ENCODE peak calls at places on chromosomes 7 and 10, in ten cellular contexts. S is fibroblast of lung, K is bronchial epithelial cell, M is cardiac muscle cell, Q is AG10803, A is mucosa of descending colon, H is HCT116, F is GM12865, O is aorta, I is tibial nerve. C is an unnamed sample.

GRCh38 chr10:24382596-24382978 is 173.6 kb downstream of the KIAA1217 start:
- DNase-seq in S (peak), K (no peak), M (no peak), Q (no peak), A (no peak), H (no peak), F (peak), O (no peak), I (no peak), C (no peak)

GRCh38 chr7:22853674-22854157 is 31.1 kb upstream of the TOMM7 start:
- DNase-seq in S (no peak), K (no peak), M (peak), Q (peak), A (no peak), H (peak), F (peak), O (peak), I (peak), C (peak)

GRCh38 chr10:7397049-7397448 is 13.8 kb downstream of the SFMBT2 start:
- DNase-seq in S (peak), K (no peak), M (no peak), Q (no peak), A (no peak), H (no peak), F (no peak), O (no peak), I (no peak), C (peak)

GRCh38 chr7:51298912-51299311 is 17.7 kb downstream of the COBL start:
- DNase-seq in S (no peak), K (no peak), M (no peak), Q (no peak), A (no peak), H (no peak), F (no peak), O (no peak), I (no peak), C (no peak)

GRCh38 chr10:4194231-4194630 is 409.2 kb upstream of the KLF6 start:
- DNase-seq in S (peak), K (peak), M (no peak), Q (no peak), A (no peak), H (no peak), F (no peak), O (no peak), I (no peak), C (no peak)

GRCh38 chr10:113735913-113736312 is 15.6 kb upstream of the PLEKHS1 start:
- DNase-seq in S (peak), K (peak), M (no peak), Q (no peak), A (no peak), H (no peak), F (peak), O (no peak), I (no peak), C (peak)

GRCh38 chr7:101911800-101912705 is 94.6 kb downstream of the CUX1 start:
- DNase-seq in S (no peak), K (no peak), M (no peak), Q (peak), A (no peak), H (no peak), F (no peak), O (peak), I (peak), C (peak)

GRCh38 chr10:69906425-69906824 is 104.7 kb downstream of the COL13A1 start:
- DNase-seq in S (no peak), K (no peak), M (no peak), Q (no peak), A (no peak), H (no peak), F (peak), O (no peak), I (no peak), C (no peak)

GRCh38 chr7:132203021-132203420 is 373.2 kb downstream of the PLXNA4 start:
- DNase-seq in S (no peak), K (no peak), M (no peak), Q (no peak), A (no peak), H (no peak), F (no peak), O (no peak), I (no peak), C (no peak)

GRCh38 chr7:54037873-54038272 is 504.3 kb upstream of the VSTM2A start:
- DNase-seq in S (no peak), K (no peak), M (no peak), Q (no peak), A (no peak), H (no peak), F (no peak), O (no peak), I (no peak), C (no peak)

GRCh38 chr7:56287429-56288138 is 171.4 kb upstream of the NUPR2 start:
- DNase-seq in S (no peak), K (peak), M (no peak), Q (no peak), A (peak), H (no peak), F (no peak), O (peak), I (no peak), C (no peak)

GRCh38 chr7:64758151-64758550 is 36.1 kb upstream of the ZNF138 start:
- DNase-seq in S (no peak), K (peak), M (no peak), Q (no peak), A (no peak), H (no peak), F (no peak), O (no peak), I (no peak), C (no peak)

DNA sequence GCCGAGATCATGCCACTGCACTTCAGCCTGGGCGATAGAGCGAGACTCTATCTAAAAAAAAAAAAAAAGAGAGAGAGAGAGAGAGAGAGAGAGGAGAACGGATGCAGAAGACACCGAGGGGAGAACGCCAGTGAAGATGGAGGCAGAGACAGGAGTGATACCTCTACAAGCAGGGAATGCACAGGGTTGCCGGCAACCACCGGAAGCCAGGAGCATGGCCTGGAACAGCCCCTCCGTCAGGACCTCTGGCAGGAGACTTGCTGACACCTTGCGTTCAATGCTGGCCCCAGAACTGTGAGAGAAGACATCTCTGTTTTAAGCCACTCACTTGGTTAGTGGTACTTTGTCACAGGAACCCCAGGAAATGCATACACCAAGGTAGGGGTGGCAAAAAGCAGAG is 38.1 kb upstream of the DUSP5 start:
- DNase-seq in S (no peak), K (no peak), M (no peak), Q (no peak), A (no peak), H (no peak), F (no peak), O (no peak), I (no peak), C (no peak)
- H3K4me3 ChIP-seq in S (no peak), K (no peak), M (no peak), Q (no peak), A (no peak), H (no peak), F (no peak), O (no peak), I (no peak), C (no peak)

GRCh38 chr7:45650404-45651055 is 76.4 kb downstream of the ADCY1 start:
- DNase-seq in S (no peak), K (no peak), M (no peak), Q (no peak), A (no peak), H (no peak), F (no peak), O (no peak), I (no peak), C (no peak)
- H3K4me3 ChIP-seq in S (no peak), K (no peak), M (no peak), Q (no peak), A (no peak), H (no peak), F (no peak), O (no peak), I (no peak), C (no peak)

GRCh38 chr7:1427064-1427657 is 32.1 kb downstream of the MICALL2 start:
- DNase-seq in S (no peak), K (no peak), M (no peak), Q (no peak), A (no peak), H (no peak), F (no peak), O (no peak), I (no peak), C (no peak)
- H3K4me3 ChIP-seq in S (no peak), K (no peak), M (no peak), Q (no peak), A (no peak), H (no peak), F (no peak), O (no peak), I (no peak), C (no peak)

GRCh38 chr10:63523015-63523414 is 1.8 kb downstream of the REEP3 start:
- DNase-seq in S (no peak), K (no peak), M (no peak), Q (no peak), A (no peak), H (no peak), F (no peak), O (no peak), I (no peak), C (no peak)
- H3K4me3 ChIP-seq in S (peak), K (no peak), M (peak), Q (no peak), A (no peak), H (no peak), F (no peak), O (peak), I (no peak), C (peak)

DNA sequence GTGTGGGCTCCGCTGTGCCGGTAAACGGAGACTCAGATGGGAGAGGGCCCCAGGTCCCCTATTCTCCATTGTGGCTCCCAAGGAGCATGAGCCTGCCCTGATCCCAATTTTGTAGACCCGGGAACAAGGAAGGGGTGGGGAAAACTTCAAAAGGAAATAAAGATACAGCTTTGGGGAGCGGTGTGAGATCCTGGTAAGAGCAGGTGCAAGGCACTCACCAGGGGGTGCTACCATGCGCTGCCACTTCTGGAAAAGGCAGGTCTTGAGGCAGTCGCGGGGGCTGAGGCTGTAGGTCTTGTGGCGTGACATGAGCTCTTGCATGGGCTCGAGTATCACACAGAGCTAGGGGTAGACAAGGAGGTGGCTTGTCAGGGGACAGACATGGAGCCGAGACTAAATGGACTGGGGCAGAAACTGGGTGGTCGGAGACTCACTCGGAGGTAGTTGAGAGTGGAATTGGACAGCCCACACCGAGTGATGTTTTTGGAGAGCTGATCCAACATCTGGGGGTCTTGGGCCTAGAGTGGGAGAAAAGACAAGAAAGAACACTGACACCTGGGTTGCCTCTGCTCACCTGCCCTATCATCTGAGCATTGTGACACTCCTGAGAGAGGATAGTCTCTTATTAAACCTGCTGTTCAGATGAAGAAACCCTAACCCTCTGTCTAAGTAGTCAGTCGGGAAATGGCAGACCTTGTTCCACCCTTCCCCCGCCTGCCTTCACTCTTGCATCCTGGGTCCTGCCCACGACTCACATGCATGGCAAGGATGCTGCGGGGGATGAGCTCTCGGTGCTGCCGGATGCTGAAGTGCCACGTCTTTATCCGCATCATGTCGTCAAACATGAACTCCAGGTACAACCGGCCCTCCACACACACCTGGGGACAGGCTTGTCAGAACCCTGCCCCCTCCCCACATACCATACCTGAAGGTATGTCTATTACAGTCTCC is 10.7 kb downstream of the LDB1 start:
- DNase-seq in S (no peak), K (no peak), M (no peak), Q (no peak), A (no peak), H (no peak), F (no peak), O (no peak), I (no peak), C (no peak)
- H3K4me3 ChIP-seq in S (no peak), K (no peak), M (no peak), Q (no peak), A (no peak), H (no peak), F (no peak), O (no peak), I (no peak), C (no peak)

DNA sequence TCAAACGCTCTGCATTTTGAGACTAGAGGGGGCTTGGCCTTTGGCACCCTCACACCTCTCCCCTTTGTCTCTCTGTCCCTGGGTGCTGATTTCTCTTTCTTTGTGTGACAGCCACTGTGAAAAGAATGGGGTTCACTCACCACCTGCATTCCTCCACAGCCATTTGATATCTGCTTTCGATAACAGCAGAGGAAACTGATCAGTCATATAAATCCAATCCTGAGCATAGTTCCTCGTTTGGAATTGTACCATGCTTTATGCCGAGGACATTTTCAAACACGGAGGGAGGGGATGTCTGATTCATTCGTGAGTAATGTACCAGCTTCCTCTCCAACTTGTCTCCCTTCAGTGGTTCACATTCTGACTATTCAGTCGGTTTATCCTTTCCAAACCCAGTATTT is 15.8 kb downstream of the MET start:
- DNase-seq in S (peak), K (peak), M (no peak), Q (peak), A (no peak), H (peak), F (no peak), O (no peak), I (no peak), C (peak)
- H3K4me3 ChIP-seq in S (no peak), K (no peak), M (no peak), Q (peak), A (no peak), H (no peak), F (no peak), O (no peak), I (no peak), C (no peak)

GRCh38 chr10:93600446-93600860 is 582 bp downstream of the RBP4 start:
- DNase-seq in S (no peak), K (no peak), M (no peak), Q (no peak), A (no peak), H (no peak), F (no peak), O (no peak), I (no peak), C (no peak)
- H3K4me3 ChIP-seq in S (no peak), K (no peak), M (peak), Q (no peak), A (no peak), H (no peak), F (no peak), O (no peak), I (peak), C (no peak)

DNA sequence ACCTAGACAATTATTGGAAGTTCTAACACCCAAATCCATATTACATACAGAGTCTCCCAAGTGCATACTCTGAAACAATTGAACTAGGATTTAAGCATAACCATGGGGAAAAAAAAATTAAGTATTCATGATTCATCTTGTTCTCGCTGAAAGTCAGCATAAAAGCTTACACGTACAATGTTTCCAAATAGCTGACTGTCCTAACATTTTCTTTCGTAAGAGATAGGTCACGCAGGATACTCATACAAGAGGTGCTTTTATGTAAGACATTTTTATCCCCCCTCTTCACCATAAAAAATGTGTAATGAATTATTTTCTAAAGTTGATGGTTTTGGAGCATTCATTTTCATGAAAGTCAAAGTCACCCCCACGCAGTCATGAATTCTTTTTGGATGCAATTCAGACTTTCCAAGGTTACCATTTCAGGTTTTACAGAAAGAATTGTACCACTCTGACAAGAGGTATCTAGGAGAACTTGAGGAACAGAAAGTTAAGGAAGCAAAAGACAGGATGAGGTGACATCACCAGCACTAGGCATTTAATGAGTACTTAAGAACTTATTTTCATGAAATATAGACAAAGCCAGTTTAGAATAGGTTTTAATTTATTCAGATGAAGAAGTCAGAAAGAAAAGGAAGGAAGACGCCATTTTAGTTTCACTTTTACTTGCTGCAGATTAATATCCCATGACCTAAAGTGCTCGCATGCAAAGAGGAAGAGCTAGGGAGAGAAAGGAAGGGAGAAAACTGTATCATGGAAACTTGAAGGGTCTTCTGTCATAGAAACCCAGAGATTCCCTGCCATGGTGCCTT is 55.8 kb downstream of the TMEM26 start:
- DNase-seq in S (peak), K (peak), M (no peak), Q (peak), A (no peak), H (no peak), F (no peak), O (no peak), I (no peak), C (peak)
- H3K4me3 ChIP-seq in S (peak), K (no peak), M (no peak), Q (peak), A (no peak), H (no peak), F (no peak), O (peak), I (peak), C (peak)